ENCODE peak calls at places on chromosome 18, in six cellular contexts. G is endothelial cell of umbilical vein, E is A549, Y is HepG2, K is K562, M is GM12878. R is an unnamed sample.

GRCh38 chr18:35193313-35193712 is 47.5 kb upstream of the ZNF397 start:
- DNase-seq in M (no peak), K (no peak), Y (no peak), E (no peak), G (no peak), R (no peak)

GRCh38 chr18:7089369-7089768 is 28.2 kb downstream of the LAMA1 start:
- DNase-seq in G (no peak), E (no peak), Y (no peak), M (no peak), K (no peak), R (no peak)

GRCh38 chr18:21264651-21265050 is 22.6 kb downstream of the GREB1L start:
- DNase-seq in G (peak), K (no peak), Y (peak), M (no peak), E (no peak), R (no peak)

GRCh38 chr18:59736061-59736460 is 38.8 kb upstream of the CCBE1 start:
- DNase-seq in Y (no peak), G (no peak), M (no peak), K (no peak), E (no peak), R (no peak)

GRCh38 chr18:777021-777420 is 35.0 kb downstream of the YES1 start:
- DNase-seq in E (no peak), Y (no peak), M (no peak), G (peak), K (no peak), R (no peak)

GRCh38 chr18:25247725-25248124 is 104.2 kb downstream of the ZNF521 start:
- DNase-seq in Y (no peak), K (no peak), M (no peak), G (peak), E (no peak), R (no peak)

GRCh38 chr18:32469190-32469611 is 1.5 kb downstream of the GAREM1 start:
- DNase-seq in E (peak), M (no peak), K (peak), Y (peak), G (peak), R (no peak)

GRCh38 chr18:58842978-58843661 is 21.6 kb upstream of the ZNF532 start:
- DNase-seq in E (no peak), G (no peak), Y (no peak), M (no peak), K (no peak), R (no peak)

GRCh38 chr18:6891788-6892187 is 162.3 kb downstream of the ARHGAP28 start:
- DNase-seq in G (no peak), Y (no peak), E (no peak), M (no peak), K (no peak), R (no peak)

GRCh38 chr18:27652480-27653121 is 467.5 kb upstream of the CHST9 start:
- DNase-seq in G (no peak), E (no peak), Y (no peak), M (peak), K (no peak), R (no peak)

GRCh38 chr18:49844903-49845302 is 31.6 kb upstream of the ACAA2 start:
- DNase-seq in E (no peak), G (no peak), Y (no peak), M (no peak), K (no peak), R (no peak)

GRCh38 chr18:49510393-49511115 is 23.5 kb upstream of the C18orf32 start:
- DNase-seq in Y (no peak), K (peak), E (peak), M (no peak), G (peak), R (peak)

GRCh38 chr18:8681196-8681595 is 24.2 kb upstream of the MTCL1 start:
- DNase-seq in E (no peak), M (no peak), K (no peak), G (no peak), Y (no peak), R (no peak)

GRCh38 chr18:62196079-62196478 is 9.0 kb downstream of the RELCH start:
- DNase-seq in G (no peak), Y (no peak), M (no peak), E (no peak), K (peak), R (no peak)

GRCh38 chr18:35524236-35524635 is 26.5 kb upstream of the INO80C start:
- DNase-seq in M (no peak), K (no peak), G (no peak), E (no peak), Y (no peak), R (no peak)

GRCh38 chr18:28152354-28152753 is 24.6 kb downstream of the CDH2 start:
- DNase-seq in G (no peak), E (no peak), K (no peak), Y (no peak), M (no peak), R (no peak)

GRCh38 chr18:27723168-27723567 is 453.8 kb downstream of the CDH2 start:
- DNase-seq in Y (no peak), M (no peak), G (no peak), K (no peak), E (no peak), R (no peak)

GRCh38 chr18:40692871-40693270 is 1262.2 kb upstream of the PIK3C3 start:
- DNase-seq in E (no peak), K (no peak), Y (no peak), M (no peak), G (no peak), R (no peak)

GRCh38 chr18:8381801-8382459 is 227.3 kb upstream of the RAB12 start:
- DNase-seq in G (no peak), Y (no peak), M (no peak), K (no peak), E (no peak), R (no peak)

GRCh38 chr18:34158881-34159690 is 65.6 kb downstream of the NOL4 start:
- DNase-seq in Y (peak), G (peak), E (no peak), M (no peak), K (no peak), R (no peak)

GRCh38 chr18:66495844-66496243 is 108.0 kb downstream of the CDH19 start:
- DNase-seq in Y (peak), K (peak), E (no peak), G (peak), M (no peak), R (peak)

GRCh38 chr18:7897119-7897518 is 330.0 kb downstream of the PTPRM start:
- DNase-seq in K (no peak), E (no peak), G (no peak), M (no peak), Y (no peak), R (no peak)

GRCh38 chr18:71114550-71115210 is 825.8 kb downstream of the SOCS6 start:
- DNase-seq in M (no peak), K (no peak), E (no peak), Y (no peak), G (no peak), R (no peak)

GRCh38 chr18:44508474-44508873 is 172.2 kb upstream of the SETBP1 start:
- DNase-seq in M (no peak), K (no peak), E (no peak), Y (no peak), G (no peak), R (no peak)

GRCh38 chr18:36829362-36830140 is 624 bp downstream of the KIAA1328 start:
- DNase-seq in G (no peak), Y (peak), E (no peak), K (peak), M (no peak), R (no peak)

GRCh38 chr18:35581555-35582309 is at the start of gene GALNT1:
- DNase-seq in E (no peak), K (peak), G (peak), Y (no peak), M (no peak), R (peak)

GRCh38 chr18:42141439-42141838 is 186.4 kb downstream of the PIK3C3 start:
- DNase-seq in G (no peak), E (no peak), Y (peak), M (no peak), K (no peak), R (peak)
- TF ChIP-seq CTCF in G (no peak), E (no peak), Y (peak), M (no peak), K (no peak), R (peak)

GRCh38 chr18:51151568-51152511 is 45.6 kb downstream of the MEX3C start:
- DNase-seq in Y (no peak), E (no peak), G (no peak), M (no peak), K (no peak), R (peak)
- TF ChIP-seq MYC in Y (no peak), E (no peak), G (no peak), M (no peak), K (no peak), R (no peak)

DNA sequence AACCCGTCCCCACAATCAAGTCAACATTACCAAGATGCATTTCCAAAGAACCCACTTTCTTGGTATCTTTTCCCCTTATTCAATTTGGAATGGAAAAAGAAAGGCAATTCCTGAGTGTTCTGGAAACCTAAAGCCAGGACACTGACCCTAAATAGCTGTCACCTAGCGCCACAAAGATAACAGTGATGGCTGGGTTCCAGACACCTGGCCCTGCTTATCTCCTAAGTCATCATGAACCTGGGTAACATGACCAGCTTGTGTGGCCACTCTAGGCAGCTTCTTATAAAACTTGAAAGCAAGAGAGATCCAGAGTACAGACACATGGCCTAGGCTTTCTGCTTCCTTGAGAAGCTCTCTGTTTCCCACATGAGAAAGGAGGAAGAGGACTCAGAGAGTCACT is 95.4 kb downstream of the BOD1L2 start:
- DNase-seq in E (no peak), M (no peak), K (no peak), Y (no peak), G (no peak), R (no peak)
- TF ChIP-seq POLR2A in E (no peak), M (no peak), K (no peak), Y (no peak), G (no peak), R (no peak)

GRCh38 chr18:76459687-76460350 is 35.2 kb downstream of the ZNF516 start:
- DNase-seq in E (peak), K (no peak), G (peak), Y (no peak), M (no peak), R (no peak)
- TF ChIP-seq CTCF in E (no peak), K (no peak), G (no peak), Y (no peak), M (no peak), R (no peak)

DNA sequence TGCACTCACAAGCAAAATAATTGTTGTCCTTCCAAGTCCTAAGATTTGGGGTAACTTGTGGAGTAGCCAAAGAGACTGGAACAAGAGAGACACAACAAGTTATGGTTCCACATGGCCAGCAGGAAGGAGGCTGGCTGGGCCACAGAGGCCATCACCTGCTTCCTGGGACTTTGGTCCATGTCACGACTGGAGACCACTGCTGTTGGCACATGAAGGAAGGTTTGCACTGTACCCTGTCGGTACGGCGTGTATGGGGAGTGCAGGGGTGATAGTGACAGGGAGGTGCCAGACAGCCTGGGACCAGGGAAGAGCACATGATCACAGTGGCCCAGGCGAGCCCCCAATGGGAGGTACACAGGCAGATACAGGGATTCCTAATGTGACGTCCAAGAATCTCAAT is 15.5 kb downstream of the SLC66A2 start:
- DNase-seq in G (no peak), Y (no peak), M (no peak), E (no peak), K (no peak), R (no peak)
- TF ChIP-seq MYC in G (no peak), Y (no peak), M (no peak), E (no peak), K (no peak), R (no peak)

GRCh38 chr18:22933206-22933957 is at the start of gene RBBP8:
- DNase-seq in G (peak), K (peak), Y (peak), M (peak), E (peak), R (peak)
- TF ChIP-seq POLR2A in G (peak), K (peak), Y (peak), M (peak), E (peak), R (peak)

R was measured in NB4.